ENCODE peak calls at places on chromosomes 16 and 17, in seven cellular contexts. V is sigmoid colon, S is ovary, P is heart left ventricle, B is stomach, Y is body of pancreas, C is K562. M is an unnamed sample. For H3K4me1, the result is how much of the 10 kb centered on the place peaks cover.

GRCh38 chr16:71870818-71871217 is 13.2 kb downstream of the ZNF821 start:
- DNase-seq in V (no peak), S (no peak), P (no peak), B (no peak), Y (no peak), C (no peak), M (no peak)

GRCh38 chr16:22216191-22216831 is 10.2 kb downstream of the EEF2K start:
- DNase-seq in V (no peak), S (no peak), P (no peak), B (no peak), Y (no peak), C (peak), M (no peak)

GRCh38 chr16:375212-375611 is 4.9 kb upstream of the MRPL28 start:
- DNase-seq in V (no peak), S (no peak), P (no peak), B (no peak), Y (no peak), C (no peak), M (no peak)

GRCh38 chr17:10857976-10858375 is 20.1 kb upstream of the PIRT start:
- DNase-seq in V (no peak), S (no peak), P (no peak), B (no peak), Y (no peak), C (no peak), M (no peak)

GRCh38 chr17:69060835-69061234 is at the start of gene ABCA9:
- DNase-seq in V (no peak), S (no peak), P (peak), B (no peak), Y (no peak), C (no peak), M (no peak)

GRCh38 chr17:75773808-75774470 is 8.9 kb upstream of the GALK1 start:
- DNase-seq in V (peak), S (no peak), P (no peak), B (no peak), Y (peak), C (no peak), M (no peak)

GRCh38 chr17:18117974-18118632 is 9.5 kb downstream of the MYO15A start:
- DNase-seq in V (no peak), S (no peak), P (no peak), B (no peak), Y (no peak), C (no peak), M (no peak)

GRCh38 chr17:42894283-42895184 is 6.1 kb upstream of the G6PC1 start:
- DNase-seq in V (peak), S (no peak), P (no peak), B (peak), Y (peak), C (no peak), M (no peak)

GRCh38 chr17:82917656-82918345 is 78.0 kb upstream of the ZNF750 start:
- DNase-seq in V (no peak), S (no peak), P (no peak), B (no peak), Y (no peak), C (peak), M (peak)

GRCh38 chr16:47732806-47733150 is 271.6 kb downstream of the PHKB start:
- DNase-seq in V (no peak), S (no peak), P (no peak), B (no peak), Y (no peak), C (no peak), M (no peak)

GRCh38 chr17:19905514-19905913 is 37.8 kb upstream of the ULK2 start:
- DNase-seq in V (no peak), S (no peak), P (no peak), B (no peak), Y (no peak), C (no peak), M (no peak)

GRCh38 chr16:80300876-80301275 is 239.9 kb upstream of the DYNLRB2 start:
- DNase-seq in V (no peak), S (no peak), P (no peak), B (no peak), Y (peak), C (no peak), M (no peak)

GRCh38 chr16:25155553-25156460 is 44.3 kb downstream of the LCMT1 start:
- DNase-seq in V (no peak), S (no peak), P (no peak), B (no peak), Y (no peak), C (no peak), M (no peak)

GRCh38 chr17:40615295-40615988 is 32.2 kb downstream of the SMARCE1 start:
- DNase-seq in V (no peak), S (peak), P (no peak), B (peak), Y (peak), C (peak), M (peak)

GRCh38 chr16:26129997-26130396 is 438.2 kb downstream of the HS3ST4 start:
- DNase-seq in V (no peak), S (no peak), P (no peak), B (no peak), Y (no peak), C (no peak), M (no peak)

GRCh38 chr16:81536648-81537047 is 92.0 kb downstream of the CMIP start:
- DNase-seq in V (no peak), S (no peak), P (no peak), B (no peak), Y (no peak), C (no peak), M (no peak)

GRCh38 chr17:82603981-82604448 is 44.2 kb downstream of the WDR45B start:
- DNase-seq in V (peak), S (no peak), P (peak), B (peak), Y (no peak), C (peak), M (peak)

GRCh38 chr17:56593073-56593740 is at the start of gene NOG:
- DNase-seq in V (no peak), S (peak), P (peak), B (no peak), Y (peak), C (no peak), M (peak)

GRCh38 chr16:67441289-67441753 is 10.4 kb downstream of the HSD11B2 start:
- DNase-seq in V (no peak), S (no peak), P (peak), B (peak), Y (peak), C (no peak), M (peak)

GRCh38 chr17:51258756-51259573 is 884 bp downstream of the MBTD1 start:
- DNase-seq in V (peak), S (peak), P (peak), B (no peak), Y (peak), C (peak), M (peak)

GRCh38 chr17:45172541-45173286 is 11.0 kb downstream of the HEXIM2 start:
- DNase-seq in V (peak), S (peak), P (peak), B (peak), Y (peak), C (no peak), M (peak)

GRCh38 chr17:77691216-77692085 is 267.1 kb upstream of the TNRC6C start:
- DNase-seq in V (no peak), S (no peak), P (no peak), B (no peak), Y (no peak), C (no peak), M (no peak)

GRCh38 chr17:63358956-63359355 is 87.2 kb downstream of the CYB561 start:
- DNase-seq in V (no peak), S (no peak), P (no peak), B (no peak), Y (no peak), C (no peak), M (peak)

GRCh38 chr17:15943971-15944719 is 785 bp upstream of the ADORA2B start:
- DNase-seq in V (peak), S (no peak), P (no peak), B (no peak), Y (no peak), C (no peak), M (peak)

GRCh38 chr16:25596194-25596593 is 95.6 kb upstream of the HS3ST4 start:
- DNase-seq in V (no peak), S (no peak), P (no peak), B (no peak), Y (no peak), C (no peak), M (no peak)

GRCh38 chr16:1290032-1290431 is 19.4 kb upstream of the UBE2I start:
- DNase-seq in V (no peak), S (no peak), P (no peak), B (no peak), Y (no peak), C (no peak), M (no peak)

GRCh38 chr17:66533572-66533971 is 231.2 kb downstream of the PRKCA start:
- DNase-seq in V (peak), S (peak), P (no peak), B (no peak), Y (no peak), C (no peak), M (peak)

GRCh38 chr17:33178641-33179040 is 114.5 kb downstream of the ASIC2 start:
- DNase-seq in V (no peak), S (no peak), P (no peak), B (no peak), Y (no peak), C (no peak), M (no peak)

GRCh38 chr16:83046664-83047063 is 419.9 kb downstream of the CDH13 start:
- DNase-seq in V (no peak), S (no peak), P (no peak), B (no peak), Y (no peak), C (no peak), M (no peak)

GRCh38 chr17:40646791-40647548 is 648 bp downstream of the SMARCE1 start:
- DNase-seq in V (no peak), S (no peak), P (no peak), B (no peak), Y (peak), C (peak), M (no peak)

GRCh38 chr16:3536271-3536671 is 35.5 kb downstream of the CLUAP1 start:
- DNase-seq in V (no peak), S (no peak), P (no peak), B (no peak), Y (no peak), C (no peak), M (no peak)

GRCh38 chr17:59369026-59369724 is 37.7 kb downstream of the YPEL2 start:
- DNase-seq in V (no peak), S (no peak), P (no peak), B (no peak), Y (no peak), C (no peak), M (no peak)

GRCh38 chr17:71147906-71148305 is 972.9 kb upstream of the SOX9 start:
- DNase-seq in V (no peak), S (no peak), P (no peak), B (no peak), Y (no peak), C (no peak), M (no peak)

GRCh38 chr17:82956726-82957468 is 117.1 kb upstream of the ZNF750 start:
- DNase-seq in V (peak), S (no peak), P (no peak), B (peak), Y (no peak), C (no peak), M (no peak)

DNA sequence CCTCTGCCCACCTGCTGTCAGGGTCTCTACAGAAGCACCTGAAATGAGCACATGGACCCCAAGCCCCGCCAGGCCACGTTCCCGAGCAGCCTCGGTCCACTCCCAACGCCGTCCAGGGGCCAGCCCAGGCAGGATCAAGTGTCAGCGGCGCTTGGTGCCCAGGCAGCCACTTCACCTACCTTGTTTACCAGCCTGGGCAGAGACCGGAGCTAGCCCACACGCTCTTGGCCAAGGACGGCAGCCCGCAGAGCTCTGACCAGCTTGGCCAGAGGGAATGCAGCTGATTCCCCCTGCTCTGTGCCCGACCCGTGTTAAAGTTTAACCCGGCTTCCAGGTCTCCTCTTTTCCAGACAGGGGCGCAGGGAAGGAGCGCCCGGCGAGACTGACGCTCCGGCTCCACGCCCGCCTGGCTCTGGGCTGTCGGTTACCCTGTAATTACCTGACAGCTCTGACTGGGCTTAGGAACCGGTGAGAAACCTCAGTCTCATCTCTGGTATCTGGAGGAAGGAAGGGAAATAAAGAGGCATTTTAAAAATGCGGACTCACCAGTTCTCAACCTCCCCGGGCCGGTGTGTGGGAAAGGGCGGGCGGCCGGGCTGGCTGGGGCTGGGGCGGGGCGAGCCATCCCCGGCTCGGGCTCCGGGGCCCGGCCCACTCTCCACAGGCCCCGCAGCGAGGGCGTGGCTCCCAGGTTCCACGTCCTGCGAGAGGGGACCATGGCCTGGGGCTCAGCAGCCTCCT is 4.6 kb downstream of the KIFC3 start:
- DNase-seq in V (no peak), S (no peak), P (no peak), B (peak), Y (peak), C (no peak), M (peak)
- TF ChIP-seq POLR2A in V (no peak), S (no peak), P (no peak), B (no peak), Y (peak), C (no peak), M (peak)

GRCh38 chr16:4659363-4660353 is 33.7 kb upstream of the NUDT16L1 start:
- DNase-seq in V (no peak), S (no peak), P (no peak), B (no peak), Y (no peak), C (no peak), M (no peak)

GRCh38 chr16:4663756-4664465 is 29.5 kb upstream of the NUDT16L1 start:
- DNase-seq in V (peak), S (no peak), P (peak), B (peak), Y (no peak), C (no peak), M (no peak)

GRCh38 chr16:4664538-4665418 is 28.6 kb upstream of the NUDT16L1 start:
- DNase-seq in V (no peak), S (no peak), P (no peak), B (peak), Y (no peak), C (no peak), M (peak)

GRCh38 chr16:4660454-4661007 is 32.8 kb upstream of the NUDT16L1 start:
- DNase-seq in V (no peak), S (no peak), P (peak), B (peak), Y (peak), C (no peak), M (peak)

DNA sequence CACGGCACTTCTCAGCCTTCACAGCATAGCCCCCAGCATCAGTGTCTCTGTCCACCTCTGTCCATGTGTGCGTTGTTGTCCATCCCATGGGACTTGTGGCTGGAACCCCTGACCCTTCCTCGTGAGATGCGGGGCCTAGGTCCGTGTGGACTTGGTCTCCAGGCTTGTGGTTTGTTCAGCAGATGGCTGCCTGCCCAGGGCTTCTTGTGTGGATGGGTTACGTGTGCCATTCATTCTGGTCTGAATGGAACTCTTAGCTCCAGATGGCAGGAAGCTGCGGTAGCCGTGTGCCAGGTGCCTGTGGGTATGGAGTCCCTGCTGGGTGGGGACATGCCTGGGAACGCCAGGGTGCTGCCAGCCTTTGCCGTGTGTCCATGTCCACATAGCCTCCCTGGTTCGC is 31.7 kb upstream of the NUDT16L1 start:
- DNase-seq in V (no peak), S (no peak), P (no peak), B (peak), Y (no peak), C (no peak), M (peak)
- H3K4me1 ChIP-seq in V (under half), S (under half), P (under half), B (half or more), Y (under half), C (under half), M (under half)

GRCh38 chr16:75244844-75245758 is 6.3 kb downstream of the BCAR1 start:
- DNase-seq in V (peak), S (peak), P (peak), B (peak), Y (peak), C (no peak), M (peak)
- TF ChIP-seq POLR2A in V (no peak), S (no peak), P (peak), B (no peak), Y (peak), C (no peak), M (no peak)

DNA sequence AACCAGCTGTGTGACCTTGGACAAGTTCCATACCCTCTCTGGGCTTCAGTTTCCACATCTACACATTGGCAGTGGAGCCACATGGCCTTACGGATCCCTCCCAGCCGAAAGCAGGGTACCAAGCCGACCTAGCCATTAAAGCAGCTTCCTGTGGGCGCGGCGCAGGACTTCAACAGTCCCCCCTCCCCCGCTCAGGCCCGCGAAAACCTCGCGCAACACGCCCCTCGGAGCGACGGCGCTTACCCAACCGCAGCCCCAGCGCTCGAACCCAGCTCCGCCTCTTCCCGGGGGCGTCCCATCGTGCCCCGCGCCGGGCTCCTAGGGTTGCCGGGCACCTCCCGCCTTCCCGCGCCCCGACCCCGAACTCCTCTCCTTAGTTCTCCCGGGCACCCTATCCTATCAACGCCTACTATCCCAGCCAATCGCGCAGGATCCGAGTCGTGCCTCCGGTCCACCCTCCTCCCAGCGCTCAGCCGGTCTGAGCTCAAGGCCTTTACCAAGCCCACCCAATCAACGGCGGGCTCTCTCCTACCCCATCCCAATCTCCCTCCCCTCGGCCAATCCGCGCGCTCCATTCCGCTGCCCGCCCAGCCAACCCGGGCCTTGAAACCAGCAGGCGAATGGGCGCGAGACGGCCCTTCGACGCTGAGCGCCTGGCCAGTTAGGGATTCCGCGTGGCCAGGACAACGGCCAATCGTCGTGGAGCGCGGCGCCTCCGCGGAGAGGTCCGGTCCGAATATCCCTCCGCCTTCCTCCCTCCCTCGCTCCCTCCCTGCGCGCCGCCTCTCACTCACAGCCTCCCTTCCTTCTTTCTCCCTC is at the start of gene KPNB1:
- DNase-seq in V (peak), S (peak), P (peak), B (peak), Y (peak), C (peak), M (peak)
- H3K4me1 ChIP-seq in V (under half), S (under half), P (under half), B (under half), Y (under half), C (under half), M (under half)

GRCh38 chr16:57761957-57762356 is 26.4 kb downstream of the KATNB1 start:
- DNase-seq in V (no peak), S (no peak), P (no peak), B (no peak), Y (no peak), C (no peak), M (no peak)

GRCh38 chr16:57762365-57763289 is 27.1 kb downstream of the KATNB1 start:
- DNase-seq in V (no peak), S (no peak), P (no peak), B (no peak), Y (no peak), C (no peak), M (no peak)

GRCh38 chr16:57759541-57760356 is 24.2 kb downstream of the KATNB1 start:
- DNase-seq in V (no peak), S (no peak), P (no peak), B (no peak), Y (no peak), C (no peak), M (no peak)

GRCh38 chr16:57760357-57761160 is 25.0 kb downstream of the KATNB1 start:
- DNase-seq in V (no peak), S (no peak), P (no peak), B (no peak), Y (no peak), C (no peak), M (no peak)

GRCh38 chr16:57761301-57761700 is 25.7 kb downstream of the KATNB1 start:
- DNase-seq in V (no peak), S (no peak), P (no peak), B (no peak), Y (no peak), C (no peak), M (no peak)
- TF ChIP-seq POLR2A in V (no peak), S (no peak), P (no peak), B (no peak), Y (no peak), C (no peak), M (no peak)

M was measured in thyroid gland.